ENCODE peak calls at places on chromosome 10, in seven cellular contexts. X is endothelial cell, B is left ventricle myocardium inferior, U is IMR-90, G is Peyer's patch, J is transverse colon, H is cardiac muscle cell. A is an unnamed sample.

GRCh38 chr10:131933695-131934086 is 32.9 kb downstream of the PPP2R2D start:
- DNase-seq in B (no peak), J (no peak), U (no peak), X (no peak), G (no peak), H (no peak), A (no peak)

GRCh38 chr10:58220769-58221448 is 46.8 kb downstream of the IPMK start:
- DNase-seq in B (no peak), U (peak; percentile 70), G (no peak), X (no peak), H (peak; percentile 62), J (no peak), A (no peak)

GRCh38 chr10:27153855-27154198 is 357 bp downstream of the YME1L1 start:
- DNase-seq in H (peak; percentile 25), X (no peak), B (no peak), G (no peak), U (peak; percentile 29), J (no peak), A (peak; percentile 39)

GRCh38 chr10:9823268-9823930 is 1194.3 kb upstream of the CELF2 start:
- DNase-seq in H (no peak), J (no peak), U (peak; percentile 33), G (no peak), B (no peak), X (no peak), A (no peak)

GRCh38 chr10:114631678-114632417 is 26.2 kb downstream of the ABLIM1 start:
- DNase-seq in G (peak; percentile 59), U (no peak), B (peak; percentile 56), X (peak; percentile 43), H (peak; percentile 13), J (peak; percentile 57), A (peak; percentile 47)

GRCh38 chr10:113041841-113042745 is 92.0 kb downstream of the TCF7L2 start:
- DNase-seq in U (no peak), B (no peak), H (no peak), X (no peak), G (no peak), J (no peak), A (no peak)

GRCh38 chr10:100996678-100997363 is 2.8 kb upstream of the LZTS2 start:
- DNase-seq in B (no peak), G (peak; percentile 71), U (no peak), H (no peak), J (peak; percentile 55), X (peak; percentile 51), A (peak; percentile 53)

GRCh38 chr10:132257271-132257670 is 50.5 kb downstream of the STK32C start:
- DNase-seq in U (peak; percentile 46), G (no peak), B (no peak), H (peak; percentile 29), J (no peak), X (no peak), A (peak; percentile 90)

DNA sequence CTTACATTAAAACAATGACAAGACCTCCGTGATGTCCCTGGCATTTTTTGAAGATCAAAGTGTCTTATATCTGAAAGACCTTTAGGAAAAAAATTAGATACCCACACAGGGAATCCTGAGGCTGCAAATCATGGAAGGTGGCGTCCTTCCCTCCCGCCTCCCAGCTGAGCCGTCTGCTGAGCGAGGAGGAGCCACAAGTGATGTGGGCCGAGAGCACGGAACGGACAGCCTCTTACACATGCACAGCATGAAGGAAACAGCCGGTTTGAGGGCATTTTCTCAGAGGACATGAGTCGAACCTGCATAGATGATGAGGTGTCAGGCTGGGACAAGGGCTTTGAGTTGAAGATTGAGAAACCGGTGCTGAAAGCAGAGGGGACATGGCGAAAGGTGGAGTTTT is 163.3 kb downstream of the ADARB2 start:
- DNase-seq in G (peak; percentile 19), J (no peak), H (no peak), X (no peak), B (no peak), U (no peak), A (no peak)
- TF ChIP-seq CTCF in G (no peak), J (no peak), H (no peak), X (no peak), B (no peak), U (no peak), A (no peak)

GRCh38 chr10:77692782-77693181 is 55.2 kb upstream of the KCNMA1 start:
- DNase-seq in B (no peak), J (no peak), G (no peak), H (peak; percentile 55), U (peak; percentile 68), X (no peak), A (no peak)
- TF ChIP-seq CTCF in B (no peak), J (no peak), G (no peak), H (no peak), U (peak; percentile 28), X (no peak), A (no peak)

GRCh38 chr10:111648046-111648445 is 535.5 kb downstream of the GPAM start:
- DNase-seq in U (no peak), X (no peak), G (no peak), H (no peak), B (no peak), J (no peak), A (no peak)

GRCh38 chr10:111646021-111646420 is 537.5 kb downstream of the GPAM start:
- DNase-seq in G (no peak), H (no peak), X (no peak), B (no peak), U (no peak), J (no peak), A (no peak)

GRCh38 chr10:111656066-111656465 is 527.5 kb downstream of the GPAM start:
- DNase-seq in J (no peak), G (no peak), B (no peak), X (no peak), U (no peak), H (no peak), A (no peak)

GRCh38 chr10:111650088-111650487 is 533.5 kb downstream of the GPAM start:
- DNase-seq in X (no peak), H (no peak), B (no peak), U (no peak), J (no peak), G (no peak), A (peak; percentile 4)
- TF ChIP-seq CTCF in X (no peak), H (no peak), B (no peak), U (no peak), J (no peak), G (no peak), A (no peak)

DNA sequence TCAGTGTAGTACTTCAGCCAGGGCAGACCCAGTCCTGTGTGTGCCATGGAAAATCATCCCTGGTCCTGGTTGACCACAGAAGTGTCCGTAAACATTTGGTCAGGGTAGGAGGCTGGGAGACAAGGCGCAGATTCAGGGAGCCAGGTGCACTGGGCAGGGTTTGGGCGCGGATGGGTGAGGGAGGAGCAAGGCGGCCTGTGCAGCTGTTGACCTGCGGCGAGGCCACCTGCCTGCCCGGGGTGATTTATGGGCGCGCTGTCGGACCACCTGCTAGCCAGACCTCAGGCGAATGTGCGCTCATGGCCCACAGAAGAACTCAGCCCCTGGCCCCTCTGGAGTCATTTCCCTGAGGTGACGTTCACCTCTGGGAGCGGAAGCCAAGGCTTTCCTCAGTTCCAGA is 6.6 kb downstream of the SFRP5 start:
- DNase-seq in X (no peak), U (no peak), H (no peak), B (no peak), G (no peak), J (peak; percentile 27), A (no peak)
- TF ChIP-seq CTCF in X (no peak), U (no peak), H (no peak), B (no peak), G (no peak), J (no peak), A (no peak)